ENCODE peak calls at places on chromosome 4, in nine cellular contexts. A is GM23248, Q is tibial artery, G is cardiac muscle cell, F is IMR-90, J is upper lobe of right lung, K is K562, L is GM12878, W is right lobe of liver. R is an unnamed sample.
A peak's percentile ranks its signal among the peaks of the same experiment; 100 is the strongest.

GRCh38 chr4:34732170-34732569 is 1512.1 kb downstream of the ARAP2 start:
- DNase-seq in K (no peak), L (no peak), A (no peak), J (no peak), G (no peak), Q (no peak), F (no peak), W (no peak), R (no peak)

GRCh38 chr4:33930497-33930896 is 2313.8 kb downstream of the ARAP2 start:
- DNase-seq in W (no peak), J (no peak), L (no peak), A (peak; percentile 5), F (no peak), Q (no peak), K (no peak), G (peak; percentile 13), R (no peak)

GRCh38 chr4:41301137-41301536 is 44.4 kb downstream of the UCHL1 start:
- DNase-seq in Q (no peak), A (no peak), G (no peak), K (no peak), W (no peak), J (no peak), F (no peak), L (no peak), R (no peak)

GRCh38 chr4:15920723-15921591 is 17.6 kb downstream of the FGFBP1 start:
- DNase-seq in W (no peak), L (no peak), G (peak; percentile 96), J (peak; percentile 68), A (peak; percentile 94), Q (peak; percentile 84), F (peak; percentile 99), K (no peak), R (no peak)

GRCh38 chr4:76951333-76952033 is 1.9 kb downstream of the SEPTIN11 start:
- DNase-seq in L (no peak), A (peak; percentile 45), W (no peak), K (no peak), G (peak; percentile 46), Q (no peak), F (no peak), J (no peak), R (no peak)

GRCh38 chr4:121227254-121227867 is 63.2 kb upstream of the TNIP3 start:
- DNase-seq in W (no peak), F (no peak), A (no peak), L (peak; percentile 24), G (no peak), K (no peak), Q (no peak), J (no peak), R (no peak)

GRCh38 chr4:2008671-2008920 is 178 bp downstream of the NELFA start:
- DNase-seq in J (no peak), A (no peak), F (no peak), K (no peak), Q (no peak), W (no peak), G (no peak), L (no peak), R (no peak)

GRCh38 chr4:105147226-105148151 is 813 bp downstream of the TET2 start:
- DNase-seq in G (peak; percentile 44), J (no peak), W (no peak), K (peak; percentile 25), A (peak; percentile 59), L (no peak), F (peak; percentile 44), Q (peak; percentile 30), R (peak; percentile 27)

GRCh38 chr4:161991811-161992210 is 172.0 kb downstream of the FSTL5 start:
- DNase-seq in K (no peak), Q (no peak), L (no peak), G (no peak), F (no peak), A (no peak), W (no peak), J (no peak), R (no peak)

GRCh38 chr4:24745172-24745895 is 50.0 kb upstream of the SOD3 start:
- DNase-seq in J (no peak), L (no peak), Q (no peak), K (no peak), F (no peak), A (no peak), G (no peak), W (no peak), R (no peak)

GRCh38 chr4:46211406-46211805 is 87.6 kb upstream of the GABRG1 start:
- DNase-seq in W (no peak), K (no peak), J (no peak), L (no peak), Q (no peak), G (no peak), A (peak; percentile 7), F (no peak), R (no peak)

GRCh38 chr4:1204828-1205591 is 32.6 kb upstream of the SPON2 start:
- DNase-seq in K (no peak), F (no peak), L (no peak), A (no peak), W (peak; percentile 97), G (no peak), Q (peak; percentile 18), J (peak; percentile 63), R (no peak)

GRCh38 chr4:102823897-102824296 is 3.5 kb downstream of the UBE2D3 start:
- DNase-seq in J (no peak), Q (no peak), F (peak; percentile 57), K (no peak), G (no peak), L (no peak), A (peak; percentile 45), W (no peak), R (no peak)
- H3K4me1 ChIP-seq in J (peaks cover 59% of the 10 kb centered on the region), Q (peaks cover 11% of the 10 kb centered on the region), F (peaks cover under 1% of the 10 kb centered on the region), K (peaks cover 28% of the 10 kb centered on the region), G (peaks cover 34% of the 10 kb centered on the region), L (no peaks in the 10 kb centered on the region), A (peaks cover 51% of the 10 kb centered on the region), W (peaks cover 3% of the 10 kb centered on the region), R (peaks cover 69% of the 10 kb centered on the region)

DNA sequence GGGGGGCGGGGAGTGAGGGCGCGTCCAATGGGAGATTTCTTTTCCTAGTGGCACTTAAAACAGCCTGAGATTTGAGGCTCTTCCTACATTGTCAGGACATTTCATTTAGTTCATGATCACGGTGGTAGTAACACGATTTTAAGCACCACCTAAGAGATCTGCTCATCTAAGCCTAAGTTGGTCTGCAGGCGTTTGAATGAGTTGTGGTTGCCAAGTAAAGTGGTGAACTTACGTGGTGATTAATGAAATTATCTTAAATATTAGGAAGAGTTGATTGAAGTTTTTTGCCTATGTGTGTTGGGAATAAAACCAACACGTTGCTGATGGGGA is 1.1 kb downstream of the HTT start:
- DNase-seq in A (no peak), G (no peak), Q (no peak), L (no peak), F (no peak), J (no peak), W (no peak), K (no peak), R (no peak)
- H3K4me3 ChIP-seq in A (peak overlapping the region; percentile 100), G (peak overlapping the region; percentile 80), Q (peak overlapping the region; percentile 92), L (peak overlapping the region; percentile 100), F (peak overlapping the region; percentile 88), J (peak overlapping the region; percentile 81), W (peak overlapping the region; percentile 88), K (peak overlapping the region; percentile 72), R (no peak overlapping the region)

DNA sequence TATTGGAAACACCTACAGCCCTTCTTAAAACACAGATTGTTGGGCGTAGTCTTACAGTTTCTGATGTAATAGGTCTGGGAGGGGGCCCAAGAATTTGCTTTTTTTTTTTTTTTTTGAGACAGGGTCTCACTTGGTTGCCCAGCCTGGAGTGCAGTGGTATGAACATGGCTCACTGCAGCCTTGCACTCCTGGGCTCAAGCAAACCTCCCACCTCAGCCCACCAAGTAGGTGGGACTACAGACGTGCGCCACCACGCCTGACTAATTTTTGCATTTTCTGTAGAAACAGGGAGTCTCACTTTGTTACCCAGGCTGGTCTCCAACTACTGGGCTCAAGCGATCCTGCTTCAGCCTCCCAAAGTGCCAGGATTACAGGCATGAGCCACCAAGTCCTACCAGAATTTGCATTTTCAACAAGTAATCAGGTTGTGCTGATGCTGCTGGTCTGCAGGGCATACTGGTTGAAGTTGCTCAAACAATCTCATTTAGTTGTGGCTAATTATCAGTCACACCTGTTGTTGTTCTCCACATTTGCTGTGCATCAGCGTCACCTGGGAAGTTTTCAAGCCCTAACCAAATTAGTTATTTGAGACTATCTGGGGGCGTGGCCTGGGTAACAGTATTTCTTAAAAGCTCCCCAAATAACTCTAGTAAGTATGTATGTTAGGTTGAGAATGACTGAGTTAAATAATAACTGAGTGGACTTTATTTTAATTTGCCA is 13.9 kb downstream of the TMEM154 start:
- DNase-seq in G (no peak), Q (no peak), W (no peak), A (no peak), K (no peak), L (no peak), F (no peak), J (no peak), R (no peak)
- H3K4me1 ChIP-seq in G (no peaks in the 10 kb centered on the region), Q (no peaks in the 10 kb centered on the region), W (no peaks in the 10 kb centered on the region), A (no peaks in the 10 kb centered on the region), K (peaks cover 19% of the 10 kb centered on the region), L (peaks cover 51% of the 10 kb centered on the region), F (no peaks in the 10 kb centered on the region), J (no peaks in the 10 kb centered on the region), R (peaks cover 6% of the 10 kb centered on the region)

GRCh38 chr4:39166177-39166576 is 16.2 kb upstream of the WDR19 start:
- DNase-seq in A (no peak), W (no peak), K (no peak), J (no peak), G (no peak), L (no peak), F (no peak), Q (no peak), R (no peak)

GRCh38 chr4:39169426-39169825 is 12.9 kb upstream of the WDR19 start:
- DNase-seq in K (no peak), W (no peak), L (no peak), Q (no peak), G (no peak), J (no peak), A (no peak), F (no peak), R (no peak)

DNA sequence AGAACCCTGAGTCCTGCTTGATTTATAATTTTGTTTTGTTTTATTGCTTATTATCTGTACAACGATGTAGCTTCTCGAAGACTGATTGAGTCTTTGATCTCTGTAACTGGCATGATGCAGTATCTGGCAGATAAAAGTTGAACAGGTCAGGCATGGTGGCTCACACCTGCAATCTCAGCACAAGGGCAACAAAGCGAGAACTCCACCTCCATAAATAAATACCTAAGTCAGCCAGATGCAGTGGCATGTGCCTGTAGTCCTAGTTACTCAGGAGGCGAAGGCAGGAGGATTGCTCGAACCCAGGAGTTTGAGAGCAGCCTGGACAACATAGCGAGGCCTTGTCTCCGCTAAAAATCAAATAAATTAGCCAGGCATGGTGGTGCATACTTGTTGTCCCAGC is 15.7 kb upstream of the WDR19 start:
- DNase-seq in F (no peak), A (no peak), G (no peak), L (no peak), J (no peak), Q (no peak), W (no peak), K (no peak), R (no peak)
- H3K4me3 ChIP-seq in F (no peak overlapping the region), A (no peak overlapping the region), G (no peak overlapping the region), L (peak overlapping the region; percentile 22), J (no peak overlapping the region), Q (no peak overlapping the region), W (no peak overlapping the region), K (no peak overlapping the region), R (no peak overlapping the region)